ENCODE peak calls at places on chromosome 12, in ten cellular contexts. X is spleen, N is transverse colon, I is HCT116, H is sigmoid colon, J is gastrocnemius medialis, M is IMR-90, C is body of pancreas, R is ovary, D is suprapubic skin. W is an unnamed sample. For H3K36me3, the result is how much of the 10 kb centered on the place peaks cover.

GRCh38 chr12:70590051-70590450 is 47.2 kb downstream of the PTPRB start:
- DNase-seq in J (peak), H (peak), M (peak), R (peak), C (peak), D (no peak), X (peak), N (peak), I (peak), W (peak)

GRCh38 chr12:61956545-61956944 is 303.7 kb upstream of the USP15 start:
- DNase-seq in J (no peak), X (no peak), N (no peak), M (no peak), H (no peak), I (no peak), R (no peak), D (no peak), C (no peak), W (no peak)

GRCh38 chr12:95834572-95834971 is 24.2 kb upstream of the SNRPF start:
- DNase-seq in M (no peak), X (no peak), N (no peak), C (no peak), I (no peak), H (no peak), D (no peak), J (no peak), R (no peak), W (no peak)

GRCh38 chr12:5966486-5967095 is 21.5 kb upstream of the ANO2 start:
- DNase-seq in R (no peak), X (no peak), I (no peak), H (no peak), M (no peak), D (no peak), C (no peak), J (no peak), N (no peak), W (no peak)

GRCh38 chr12:112962561-112962960 is 15.8 kb upstream of the OAS2 start:
- DNase-seq in H (no peak), M (no peak), D (no peak), C (no peak), J (no peak), R (no peak), I (no peak), X (no peak), N (no peak), W (no peak)

GRCh38 chr12:104604995-104605675 is 148.4 kb downstream of the CHST11 start:
- DNase-seq in H (no peak), J (no peak), I (peak), M (no peak), R (no peak), X (no peak), N (no peak), D (peak), C (no peak), W (no peak)

GRCh38 chr12:45315462-45315861 is 99.6 kb downstream of the ANO6 start:
- DNase-seq in D (no peak), X (no peak), R (no peak), C (no peak), J (no peak), N (no peak), I (no peak), M (no peak), H (no peak), W (no peak)

GRCh38 chr12:195951-196350 is 18.0 kb downstream of the SLC6A12 start:
- DNase-seq in R (no peak), D (no peak), N (no peak), M (no peak), J (no peak), C (no peak), I (no peak), H (no peak), X (peak), W (no peak)

GRCh38 chr12:127489055-127489454 is 777.9 kb upstream of the TMEM132C start:
- DNase-seq in C (no peak), X (no peak), I (no peak), H (no peak), J (no peak), N (peak), D (no peak), R (no peak), M (no peak), W (no peak)

GRCh38 chr12:124497039-124497438 is 70.4 kb downstream of the NCOR2 start:
- DNase-seq in H (no peak), J (no peak), D (no peak), C (no peak), X (no peak), I (no peak), M (peak), R (no peak), N (no peak), W (no peak)

GRCh38 chr12:107464644-107465043 is 221.0 kb upstream of the PWP1 start:
- DNase-seq in R (no peak), D (no peak), C (no peak), I (no peak), H (no peak), N (no peak), M (no peak), X (peak), J (no peak), W (no peak)

GRCh38 chr12:23108957-23109356 is 484.0 kb downstream of the ETNK1 start:
- DNase-seq in R (no peak), N (no peak), X (no peak), I (no peak), D (no peak), H (no peak), C (no peak), M (no peak), J (no peak), W (no peak)

GRCh38 chr12:18158774-18159557 is 69.0 kb upstream of the RERGL start:
- DNase-seq in N (no peak), M (peak), C (peak), H (no peak), I (no peak), X (no peak), J (no peak), D (no peak), R (no peak), W (no peak)

GRCh38 chr12:114895822-114896221 is 211.8 kb upstream of the TBX3 start:
- DNase-seq in J (no peak), R (no peak), M (peak), C (no peak), D (no peak), X (no peak), H (no peak), N (no peak), I (no peak), W (no peak)

GRCh38 chr12:118582863-118583262 is 206.5 kb downstream of the SUDS3 start:
- DNase-seq in M (no peak), H (no peak), X (no peak), I (no peak), C (no peak), N (no peak), D (no peak), R (no peak), J (no peak), W (no peak)

GRCh38 chr12:1795785-1796514 is 24.4 kb upstream of the LRTM2 start:
- DNase-seq in N (peak), D (peak), M (peak), J (peak), H (peak), I (peak), R (peak), X (peak), C (peak), W (peak)
- TF ChIP-seq POLR2A in N (peak), D (peak), M (peak), J (peak), H (no peak), I (peak), R (peak), X (peak), C (peak), W (peak)

GRCh38 chr12:64497903-64498302 is 46.0 kb downstream of the TBK1 start:
- DNase-seq in J (no peak), M (no peak), X (no peak), N (no peak), D (no peak), C (no peak), I (no peak), H (no peak), R (no peak), W (no peak)
- H3K36me3 ChIP-seq in J (half or more), M (under half), X (half or more), N (under half), D (half or more), C (under half), I (under half), H (half or more), R (under half), W (under half)

GRCh38 chr12:53048033-53048779 is 1.7 kb upstream of the TNS2 start:
- DNase-seq in J (peak), C (peak), N (peak), I (no peak), R (peak), D (no peak), M (no peak), X (peak), H (peak), W (peak)
- TF ChIP-seq POLR2A in J (no peak), C (peak), N (no peak), I (peak), R (no peak), D (no peak), M (no peak), X (no peak), H (no peak), W (no peak)

GRCh38 chr12:132783917-132784531 is 22.4 kb upstream of the ANKLE2 start:
- DNase-seq in N (no peak), J (peak), C (no peak), I (no peak), D (no peak), R (no peak), H (no peak), M (no peak), X (no peak), W (peak)
- H3K36me3 ChIP-seq in N (under half), J (half or more), C (half or more), I (under half), D (half or more), R (under half), H (half or more), M (half or more), X (half or more), W (half or more)

DNA sequence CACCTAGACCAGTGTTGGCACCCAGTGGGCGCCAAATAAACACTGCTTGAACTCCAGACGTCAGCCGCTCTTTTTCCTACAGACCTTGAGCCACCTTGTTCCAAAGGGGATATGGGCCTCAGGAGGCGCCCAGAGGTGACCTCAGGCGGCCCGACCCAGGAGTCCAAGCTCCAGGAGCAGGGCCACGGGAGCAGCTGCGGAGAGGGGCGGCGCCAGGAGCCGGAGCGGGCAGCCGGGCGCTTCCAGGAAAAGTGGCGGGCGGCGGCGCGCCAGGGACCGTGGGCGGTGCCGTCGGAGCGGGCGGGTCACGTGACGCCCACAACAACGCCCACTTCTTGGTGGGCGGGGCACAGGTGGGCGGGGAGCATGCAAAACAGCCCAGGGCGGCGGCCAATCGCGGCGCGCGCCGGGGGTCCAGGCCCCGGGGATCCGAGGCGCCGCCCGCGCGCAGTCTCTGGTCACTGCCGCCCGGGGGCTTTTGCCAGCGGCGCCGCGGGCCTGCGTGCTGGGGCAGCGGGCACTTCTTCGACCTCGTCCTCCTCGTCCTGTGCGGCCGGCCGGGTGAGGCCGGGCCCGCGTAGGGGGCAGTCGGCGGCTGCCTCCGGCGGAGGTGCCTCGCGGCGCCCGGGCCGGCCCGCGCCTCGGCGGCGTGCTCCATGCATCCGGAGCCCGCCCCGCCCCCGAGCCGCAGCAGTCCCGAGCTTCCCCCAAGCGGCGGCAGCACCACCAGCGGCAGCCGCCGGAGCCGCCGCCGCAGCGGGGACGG is at the start of gene ORAI1:
- DNase-seq in J (peak), R (peak), N (peak), C (peak), I (peak), H (peak), M (peak), X (peak), D (peak), W (peak)
- TF ChIP-seq POLR2A in J (peak), R (peak), N (peak), C (peak), I (no peak), H (no peak), M (no peak), X (no peak), D (peak), W (no peak)

DNA sequence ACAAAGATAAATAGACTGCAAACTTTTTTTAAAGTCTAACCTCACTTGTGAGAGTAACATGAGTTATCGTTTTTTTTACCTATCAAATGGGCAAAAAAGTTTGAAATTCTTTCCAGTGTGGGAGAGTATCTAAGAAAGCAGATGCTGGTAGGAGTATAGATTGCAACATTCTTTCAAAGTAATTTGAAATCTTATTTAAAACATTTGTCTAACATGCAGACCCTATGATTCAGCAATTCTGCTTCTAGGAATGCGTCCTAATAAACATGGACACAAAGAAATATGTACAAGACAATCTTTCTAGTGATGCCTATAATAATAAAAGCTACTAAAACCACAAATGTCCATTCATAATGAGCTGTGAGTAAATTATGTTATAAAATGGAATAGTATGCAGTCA is 110.4 kb upstream of the TMCC3 start:
- DNase-seq in I (no peak), H (no peak), C (no peak), N (no peak), D (no peak), J (no peak), X (no peak), M (peak), R (no peak), W (no peak)
- H3K36me3 ChIP-seq in I (under half), H (under half), C (under half), N (under half), D (under half), J (under half), X (under half), M (under half), R (under half), W (under half)

GRCh38 chr12:31750747-31751039 is 21.9 kb upstream of the AMN1 start:
- DNase-seq in X (no peak), R (no peak), H (no peak), M (no peak), I (no peak), D (no peak), J (no peak), C (no peak), N (no peak), W (no peak)

GRCh38 chr12:31752450-31752849 is 23.6 kb upstream of the AMN1 start:
- DNase-seq in D (no peak), C (no peak), M (no peak), X (no peak), N (no peak), I (no peak), R (no peak), H (no peak), J (no peak), W (no peak)

GRCh38 chr12:31745242-31745641 is 16.4 kb upstream of the AMN1 start:
- DNase-seq in H (no peak), I (no peak), C (no peak), M (no peak), R (no peak), D (no peak), N (no peak), J (no peak), X (no peak), W (no peak)

DNA sequence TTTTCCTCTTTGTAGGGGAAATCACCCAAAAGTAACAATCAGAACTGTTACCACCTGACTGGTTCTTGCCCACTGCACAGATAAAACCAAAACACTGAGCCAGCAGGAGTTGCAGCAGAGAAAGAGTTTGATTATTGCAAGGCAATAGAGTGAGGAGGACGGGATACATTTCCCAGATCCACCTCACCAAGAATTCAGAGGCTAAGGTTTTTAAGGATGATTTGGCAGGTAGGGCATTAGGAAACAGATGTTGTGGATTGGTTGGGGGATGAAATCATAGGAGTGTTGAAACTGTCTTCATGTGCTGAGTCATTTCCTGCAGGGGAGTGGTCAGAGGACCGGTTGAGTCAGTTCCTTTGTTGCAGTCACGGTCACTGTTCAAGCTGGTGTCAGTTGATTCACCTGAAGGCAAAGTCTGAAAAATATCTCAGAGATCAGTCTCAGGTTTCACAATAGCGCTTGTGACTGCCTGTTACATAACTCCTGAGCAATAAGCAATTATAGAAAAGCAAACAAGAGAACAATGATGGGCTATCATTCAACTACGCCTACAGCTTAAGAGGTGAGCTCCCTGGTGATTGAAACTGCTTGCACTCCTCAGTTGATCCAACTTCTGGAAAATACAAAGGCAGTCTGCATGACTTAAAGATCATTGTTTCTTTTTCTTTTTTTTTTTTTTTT is 20.3 kb upstream of the AMN1 start:
- DNase-seq in H (no peak), C (peak), R (no peak), M (peak), I (peak), J (peak), X (peak), D (no peak), N (peak), W (peak)
- TF ChIP-seq POLR2A in H (no peak), C (no peak), R (no peak), M (no peak), I (no peak), J (no peak), X (no peak), D (no peak), N (no peak), W (peak)

W was measured in heart left ventricle.